ENCODE peak calls at places on chromosomes 4 and X, in seven cellular contexts. A is neuronal stem cell, T is H9, E is mesenchymal stem cell, G is mesendoderm, J is IMR-90, L is H1. Q is an unnamed sample.

GRCh38 chrX:69033936-69034335 is 131.3 kb downstream of the PJA1 start:
- DNase-seq in G (peak), E (peak), T (no peak), J (no peak), A (no peak), L (no peak), Q (peak)

GRCh38 chr4:39204543-39204942 is 22.2 kb downstream of the WDR19 start:
- DNase-seq in A (no peak), L (no peak), E (no peak), J (no peak), T (no peak), G (no peak), Q (no peak)

GRCh38 chr4:82773049-82773448 is 25.5 kb downstream of the SCD5 start:
- DNase-seq in T (peak), L (no peak), G (no peak), J (no peak), A (no peak), E (no peak), Q (no peak)

GRCh38 chrX:151019837-151020236 is 36.7 kb downstream of the HMGB3 start:
- DNase-seq in A (no peak), J (peak), L (no peak), T (no peak), E (peak), G (no peak), Q (peak)

GRCh38 chr4:1762264-1763010 is 30.7 kb upstream of the FGFR3 start:
- DNase-seq in G (no peak), J (no peak), A (no peak), T (no peak), E (no peak), L (no peak), Q (no peak)

GRCh38 chr4:142331646-142332045 is 514.5 kb downstream of the INPP4B start:
- DNase-seq in T (no peak), L (no peak), J (peak), G (no peak), E (peak), A (no peak), Q (no peak)

GRCh38 chrX:130165181-130165702 is 399 bp downstream of the AIFM1 start:
- DNase-seq in G (no peak), E (no peak), L (peak), T (no peak), A (no peak), J (no peak), Q (peak)

GRCh38 chr4:152148057-152148456 is 387.2 kb upstream of the GATB start:
- DNase-seq in J (no peak), T (no peak), G (no peak), A (no peak), E (no peak), L (no peak), Q (no peak)

GRCh38 chrX:140141444-140142029 is 176.2 kb upstream of the CXorf66 start:
- DNase-seq in A (peak), T (no peak), J (peak), L (no peak), G (peak), E (peak), Q (peak)

GRCh38 chr4:139978692-139979091 is 175.3 kb downstream of the MAML3 start:
- DNase-seq in A (no peak), L (no peak), E (no peak), J (no peak), T (no peak), G (no peak), Q (no peak)

GRCh38 chr4:100286601-100287000 is 96.3 kb upstream of the DDIT4L start:
- DNase-seq in E (no peak), J (no peak), L (no peak), T (peak), G (peak), A (no peak), Q (no peak)

GRCh38 chr4:83556836-83557235 is 20.9 kb downstream of the GPAT3 start:
- DNase-seq in E (no peak), T (no peak), G (no peak), A (no peak), J (no peak), L (no peak), Q (no peak)

GRCh38 chrX:71637848-71638247 is 19.5 kb upstream of the CXCR3 start:
- DNase-seq in A (no peak), J (peak), E (peak), G (no peak), L (no peak), T (no peak), Q (no peak)

GRCh38 chr4:7068883-7069282 is 1.0 kb upstream of the GRPEL1 start:
- DNase-seq in T (peak), G (peak), L (no peak), J (no peak), A (no peak), E (peak), Q (no peak)

GRCh38 chr4:131063878-131064277 is 1967.9 kb downstream of the C4orf33 start:
- DNase-seq in G (no peak), A (no peak), L (no peak), J (no peak), T (no peak), E (no peak), Q (no peak)

GRCh38 chr4:81052119-81053068 is 21.9 kb downstream of the BMP3 start:
- DNase-seq in G (peak), L (peak), J (peak), E (peak), A (peak), T (peak), Q (peak)

GRCh38 chr4:109648266-109648996 is 54.8 kb downstream of the CASP6 start:
- DNase-seq in J (no peak), A (no peak), E (no peak), L (no peak), T (no peak), G (no peak), Q (no peak)

GRCh38 chr4:186554890-186555827 is at the start of gene MTNR1A:
- DNase-seq in G (peak), E (peak), J (no peak), T (peak), L (no peak), A (peak), Q (no peak)

GRCh38 chr4:122665148-122665547 is 44.3 kb upstream of the IL21 start:
- DNase-seq in L (no peak), E (peak), G (no peak), J (no peak), A (no peak), T (no peak), Q (peak)

GRCh38 chr4:152225680-152226079 is 310.2 kb downstream of the FBXW7 start:
- DNase-seq in E (no peak), L (no peak), J (no peak), A (no peak), T (no peak), G (no peak), Q (no peak)

GRCh38 chr4:73776363-73776762 is 36.0 kb downstream of the CXCL8 start:
- DNase-seq in T (no peak), E (peak), L (no peak), J (peak), G (no peak), A (no peak), Q (peak)

GRCh38 chrX:118212817-118213183 is 96.2 kb upstream of the KLHL13 start:
- DNase-seq in A (no peak), L (no peak), G (no peak), T (no peak), J (no peak), E (no peak), Q (no peak)

GRCh38 chrX:40154853-40155616 is 57.3 kb upstream of the BCOR start:
- DNase-seq in G (peak), L (no peak), E (peak), J (peak), A (no peak), T (peak), Q (peak)

GRCh38 chrX:115889121-115889890 is 281.2 kb upstream of the AGTR2 start:
- DNase-seq in T (no peak), J (no peak), L (no peak), A (no peak), G (no peak), E (no peak), Q (no peak)

GRCh38 chrX:150088766-150089518 is 150.7 kb upstream of the EOLA2 start:
- DNase-seq in A (no peak), E (no peak), L (no peak), G (no peak), T (no peak), J (no peak), Q (no peak)

GRCh38 chr4:48027653-48028052 is 11.1 kb downstream of the NIPAL1 start:
- DNase-seq in J (no peak), L (no peak), T (no peak), G (no peak), A (no peak), E (no peak), Q (no peak)

GRCh38 chr4:36255575-36255974 is 11.3 kb upstream of the ARAP2 start:
- DNase-seq in J (no peak), T (no peak), A (no peak), L (no peak), E (no peak), G (no peak), Q (peak)

GRCh38 chrX:142483965-142484364 is 278.9 kb upstream of the MAGEC2 start:
- DNase-seq in T (no peak), J (no peak), G (no peak), A (no peak), E (no peak), L (no peak), Q (peak)

GRCh38 chrX:66163849-66164401 is at the start of gene HEPH:
- DNase-seq in L (peak), J (peak), T (peak), E (peak), G (peak), A (peak), Q (no peak)

DNA sequence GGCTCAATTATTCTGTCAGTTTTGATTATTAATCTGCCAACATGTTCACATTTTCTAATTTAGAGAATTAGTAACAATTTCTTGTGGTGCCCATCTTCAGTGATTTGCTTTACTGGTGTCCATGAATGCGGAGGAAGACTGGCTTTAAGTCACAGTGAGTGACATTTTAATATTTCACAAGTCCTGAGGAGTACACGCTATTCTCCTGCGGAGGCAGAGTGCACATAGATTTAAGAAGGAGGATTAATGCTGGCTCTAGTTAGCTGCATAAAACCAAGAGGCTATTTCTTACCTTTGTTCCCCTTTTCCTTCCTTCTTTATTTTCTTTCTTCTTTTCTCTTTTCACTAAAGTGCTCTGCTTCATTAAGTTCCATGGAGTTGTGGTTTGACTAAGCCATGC is 495.2 kb upstream of the IGFBP7 start:
- DNase-seq in L (no peak), G (no peak), J (no peak), A (no peak), E (no peak), T (no peak), Q (no peak)
- H3K23ac ChIP-seq in L (no peak), G (no peak), J (no peak), A (no peak), E (no peak), T (no peak), Q (no peak)

GRCh38 chr4:108596389-108596788 is 24.0 kb upstream of the RPL34 start:
- DNase-seq in E (no peak), G (no peak), J (peak), T (no peak), L (no peak), A (no peak), Q (no peak)
- H4K8ac ChIP-seq in E (no peak), G (no peak), J (no peak), T (no peak), L (no peak), A (no peak), Q (no peak)

GRCh38 chr4:108149588-108150380 is 18.9 kb downstream of the LEF1 start:
- DNase-seq in G (no peak), T (no peak), A (no peak), J (no peak), E (no peak), L (no peak), Q (no peak)

GRCh38 chr4:108146819-108147218 is 21.9 kb downstream of the LEF1 start:
- DNase-seq in G (peak), E (no peak), A (no peak), T (peak), L (no peak), J (no peak), Q (no peak)

GRCh38 chr4:108146346-108146745 is 22.4 kb downstream of the LEF1 start:
- DNase-seq in E (no peak), T (no peak), L (no peak), A (no peak), J (no peak), G (no peak), Q (no peak)

GRCh38 chr4:108144451-108144850 is 24.3 kb downstream of the LEF1 start:
- DNase-seq in L (no peak), E (no peak), G (no peak), A (no peak), T (no peak), J (no peak), Q (no peak)

GRCh38 chr4:108148316-108148715 is 20.4 kb downstream of the LEF1 start:
- DNase-seq in E (no peak), A (no peak), G (no peak), L (no peak), J (no peak), T (no peak), Q (no peak)
- H3K23ac ChIP-seq in E (no peak), A (no peak), G (no peak), L (no peak), J (no peak), T (no peak), Q (no peak)

GRCh38 chr4:88204882-88205281 is 46.4 kb upstream of the ABCG2 start:
- DNase-seq in T (no peak), L (no peak), A (no peak), E (no peak), G (no peak), J (no peak), Q (no peak)

GRCh38 chr4:88212253-88212561 is 53.8 kb upstream of the ABCG2 start:
- DNase-seq in E (no peak), L (no peak), T (no peak), G (no peak), J (no peak), A (no peak), Q (no peak)

GRCh38 chr4:88202443-88202842 is 44.0 kb upstream of the ABCG2 start:
- DNase-seq in L (no peak), E (no peak), A (no peak), T (peak), G (no peak), J (no peak), Q (no peak)

GRCh38 chr4:88211473-88212252 is 53.2 kb upstream of the ABCG2 start:
- DNase-seq in J (peak), G (peak), L (no peak), T (no peak), A (peak), E (peak), Q (peak)

GRCh38 chr4:88208146-88208545 is 49.7 kb upstream of the ABCG2 start:
- DNase-seq in J (no peak), E (no peak), L (no peak), T (no peak), A (no peak), G (no peak), Q (peak)
- H4K8ac ChIP-seq in J (no peak), E (no peak), L (no peak), T (no peak), A (no peak), G (no peak), Q (no peak)

GRCh38 chrX:112867570-112867969 is 26.9 kb upstream of the AMOT start:
- DNase-seq in L (no peak), A (no peak), E (no peak), J (no peak), G (peak), T (peak), Q (peak)
- H3K23ac ChIP-seq in L (no peak), A (no peak), E (no peak), J (no peak), G (no peak), T (no peak), Q (no peak)